ENCODE peak calls at places on chromosomes 4 and X, in nine cellular contexts. J is ovary, E is astrocyte, W is heart right ventricle, D is AG10803, U is GM23338, Q is AG04450, Z is K562, O is lung. T is an unnamed sample.

GRCh38 chr4:111671756-111672155 is 473.5 kb upstream of the FAM241A start:
- DNase-seq in J (no peak), E (no peak), W (no peak), D (no peak), U (no peak), Q (no peak), Z (no peak), O (no peak), T (no peak)

GRCh38 chr4:99723555-99724450 is 66.2 kb upstream of the C4orf54 start:
- DNase-seq in J (peak; percentile 42), E (peak; percentile 80), W (peak; percentile 55), D (peak; percentile 25), U (no peak), Q (peak; percentile 63), Z (peak; percentile 26), O (peak; percentile 31), T (peak; percentile 49)

GRCh38 chr4:1376841-1377605 is 29.2 kb downstream of the NKX1-1 start:
- DNase-seq in J (peak; percentile 35), E (no peak), W (no peak), D (no peak), U (peak; percentile 35), Q (no peak), Z (no peak), O (no peak), T (no peak)

GRCh38 chr4:130029442-130029841 is 933.5 kb downstream of the C4orf33 start:
- DNase-seq in J (no peak), E (no peak), W (no peak), D (no peak), U (peak; percentile 50), Q (no peak), Z (no peak), O (no peak), T (no peak)

GRCh38 chrX:11952176-11952720 is 186.0 kb upstream of the FRMPD4 start:
- DNase-seq in J (no peak), E (peak; percentile 5), W (peak; percentile 18), D (peak; percentile 18), U (no peak), Q (no peak), Z (no peak), O (no peak), T (peak; percentile 41)

GRCh38 chrX:153727108-153727931 is 2.7 kb downstream of the ABCD1 start:
- DNase-seq in J (peak; percentile 56), E (no peak), W (peak; percentile 50), D (peak; percentile 40), U (no peak), Q (no peak), Z (no peak), O (no peak), T (peak; percentile 9)

GRCh38 chrX:19725545-19726102 is 161.8 kb downstream of the SH3KBP1 start:
- DNase-seq in J (no peak), E (no peak), W (no peak), D (peak; percentile 13), U (no peak), Q (no peak), Z (no peak), O (peak; percentile 32), T (peak; percentile 52)

GRCh38 chrX:51956441-51956840 is 63.0 kb downstream of the MAGED1 start:
- DNase-seq in J (no peak), E (no peak), W (no peak), D (no peak), U (no peak), Q (no peak), Z (no peak), O (no peak), T (no peak)

GRCh38 chrX:36434521-36434920 is 515.0 kb downstream of the CFAP47 start:
- DNase-seq in J (no peak), E (no peak), W (no peak), D (no peak), U (no peak), Q (no peak), Z (no peak), O (no peak), T (peak; percentile 50)

GRCh38 chr4:120694973-120695372 is 227.6 kb downstream of the PRDM5 start:
- DNase-seq in J (no peak), E (peak; percentile 54), W (no peak), D (peak; percentile 31), U (no peak), Q (peak; percentile 41), Z (no peak), O (no peak), T (peak; percentile 78)

GRCh38 chr4:176005766-176006165 is 59.9 kb upstream of the WDR17 start:
- DNase-seq in J (no peak), E (no peak), W (no peak), D (no peak), U (no peak), Q (no peak), Z (no peak), O (no peak), T (no peak)

GRCh38 chr4:29005838-29006237 is 1714.3 kb upstream of the PCDH7 start:
- DNase-seq in J (no peak), E (no peak), W (no peak), D (no peak), U (no peak), Q (no peak), Z (no peak), O (no peak), T (no peak)

GRCh38 chr4:82802906-82803305 is 4.3 kb upstream of the SCD5 start:
- DNase-seq in J (no peak), E (no peak), W (no peak), D (no peak), U (no peak), Q (no peak), Z (no peak), O (no peak), T (no peak)

GRCh38 chr4:100849319-100849718 is 331.5 kb upstream of the EMCN start:
- DNase-seq in J (no peak), E (no peak), W (no peak), D (no peak), U (no peak), Q (no peak), Z (no peak), O (no peak), T (no peak)

GRCh38 chrX:154327026-154327820 is 31.6 kb downstream of the TKTL1 start:
- DNase-seq in J (no peak), E (peak; percentile 27), W (no peak), D (peak; percentile 74), U (no peak), Q (no peak), Z (no peak), O (no peak), T (no peak)

GRCh38 chr4:64230709-64231310 is 178.4 kb downstream of the TECRL start:
- DNase-seq in J (no peak), E (peak; percentile 10), W (no peak), D (peak; percentile 1), U (peak; percentile 52), Q (no peak), Z (no peak), O (no peak), T (peak; percentile 33)

DNA sequence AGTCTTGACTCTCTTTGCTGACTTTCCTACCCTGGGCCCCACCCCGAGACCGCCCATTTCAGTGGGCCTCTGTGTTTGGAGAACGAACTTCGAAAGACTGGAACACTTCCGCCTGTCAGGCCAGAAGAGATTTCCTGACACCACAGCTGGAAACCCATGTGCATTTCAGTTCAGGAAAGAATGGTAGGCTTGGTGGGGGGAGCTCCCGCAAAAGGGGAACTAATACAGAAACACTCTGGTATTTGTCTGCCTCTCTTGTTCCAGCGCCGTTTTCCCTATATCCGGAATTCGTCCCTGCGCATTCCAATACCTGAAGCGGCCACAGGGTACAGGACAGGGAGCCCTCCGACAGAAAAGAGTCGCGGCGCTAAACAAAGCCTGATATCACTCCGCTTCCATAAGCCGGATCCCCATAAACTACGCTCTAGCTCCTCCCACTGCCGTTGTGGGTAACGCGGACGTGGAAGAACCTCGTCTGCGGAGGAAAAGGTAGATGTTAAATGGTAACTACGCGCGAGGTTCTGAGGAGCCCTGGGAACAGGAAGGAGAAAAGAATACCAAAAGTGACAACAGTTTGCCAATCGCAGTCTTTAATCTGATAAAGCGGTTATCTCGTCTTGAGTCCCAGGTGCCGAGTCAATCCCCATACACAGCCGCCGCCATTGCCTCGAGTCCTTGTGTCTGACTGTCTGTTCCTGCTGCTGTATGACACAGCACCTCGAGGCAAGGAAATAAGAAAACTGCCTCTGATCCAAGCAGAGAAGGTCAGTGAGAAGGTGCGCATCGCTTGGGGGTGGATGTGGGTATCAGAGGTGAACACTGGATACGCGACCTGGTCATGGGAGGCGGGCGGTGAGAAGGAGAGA is at the start of gene ARMCX5:
- DNase-seq in J (peak; percentile 71), E (peak; percentile 89), W (peak; percentile 74), D (peak; percentile 86), U (peak; percentile 90), Q (peak; percentile 43), Z (peak; percentile 70), O (peak; percentile 75), T (peak; percentile 90)
- TF ChIP-seq CTCF in J (no peak), E (no peak), W (no peak), D (peak; percentile 7), U (no peak), Q (peak; percentile 9), Z (no peak), O (no peak), T (no peak)

GRCh38 chr4:89055157-89056080 is 1.6 kb downstream of the FAM13A start:
- DNase-seq in J (no peak), E (no peak), W (no peak), D (no peak), U (no peak), Q (no peak), Z (no peak), O (no peak), T (peak; percentile 10)
- H3K4me3 ChIP-seq in J (peak overlapping the region; percentile 56), E (peak overlapping the region; percentile 72), W (peak overlapping the region; percentile 60), D (peak overlapping the region; percentile 62), U (peak overlapping the region; percentile 53), Q (peak overlapping the region; percentile 69), Z (peak overlapping the region; percentile 59), O (no peak overlapping the region), T (peak overlapping the region; percentile 32)

GRCh38 chr4:4780634-4781287 is 78.7 kb upstream of the MSX1 start:
- DNase-seq in J (no peak), E (peak; percentile 66), W (no peak), D (peak; percentile 88), U (no peak), Q (peak; percentile 27), Z (no peak), O (no peak), T (peak; percentile 79)
- TF ChIP-seq CTCF in J (no peak), E (no peak), W (no peak), D (peak; percentile 43), U (no peak), Q (peak; percentile 14), Z (no peak), O (no peak), T (peak; percentile 39)

DNA sequence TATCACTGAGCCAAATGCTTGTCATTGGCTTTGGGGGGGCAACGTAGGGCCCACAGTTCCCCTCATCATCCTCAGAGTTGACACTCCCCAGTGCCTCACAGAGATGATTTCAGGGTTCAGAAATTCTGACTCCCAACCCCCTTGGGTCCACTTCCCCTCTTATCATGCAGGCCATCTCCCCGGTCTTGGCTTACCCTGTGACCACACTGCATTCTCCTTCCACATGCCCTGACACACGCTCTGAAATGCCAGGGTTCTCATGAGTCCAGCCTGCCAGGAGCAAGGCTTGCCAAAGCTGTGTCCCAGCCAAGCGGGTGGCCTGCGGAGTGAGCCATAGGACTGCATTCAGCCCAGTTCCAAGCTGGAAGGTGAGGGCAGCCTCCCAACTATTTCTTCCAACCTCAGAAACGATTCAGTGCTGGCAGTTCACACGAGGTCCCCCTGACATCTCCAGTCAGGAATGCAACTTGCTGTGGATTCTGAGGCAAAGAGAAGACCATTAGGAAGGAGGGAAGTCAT is 101.2 kb downstream of the SMIM20 start:
- DNase-seq in J (no peak), E (peak; percentile 99), W (peak; percentile 63), D (peak; percentile 100), U (no peak), Q (peak; percentile 80), Z (no peak), O (no peak), T (peak; percentile 88)
- H3K4me3 ChIP-seq in J (no peak overlapping the region), E (no peak overlapping the region), W (no peak overlapping the region), D (no peak overlapping the region), U (no peak overlapping the region), Q (no peak overlapping the region), Z (no peak overlapping the region), O (no peak overlapping the region), T (no peak overlapping the region)

T was measured in choroid plexus epithelial cell.